ENCODE peak calls at places on chromosomes 3 and 15, in eight cellular contexts. One of them, this sample, is unnamed.

GRCh38 chr3:188472331-188472730 is 318.4 kb downstream of the LPP start:
- DNase-seq in caudate nucleus: no peak
- DNase-seq in cardiac muscle cell: no peak
- DNase-seq in dermis blood vessel endothelial cell: no peak
- DNase-seq in globus pallidus: no peak
- DNase-seq in NCI-H2171: no peak
- DNase-seq in AG08395: no peak
- DNase-seq in activated T-cell treated with anti-CD3 and anti-CD28 coated beads for 24 hours: no peak
- DNase-seq in this sample: no peak

GRCh38 chr15:72365844-72366243 is 10.0 kb downstream of the HEXA start:
- DNase-seq in caudate nucleus: no peak
- DNase-seq in NCI-H2171: no peak
- DNase-seq in dermis blood vessel endothelial cell: no peak
- DNase-seq in globus pallidus: peak
- DNase-seq in AG08395: no peak
- DNase-seq in cardiac muscle cell: no peak
- DNase-seq in activated T-cell treated with anti-CD3 and anti-CD28 coated beads for 24 hours: no peak
- DNase-seq in this sample: no peak

GRCh38 chr3:11199902-11200678 is 45.8 kb downstream of the HRH1 start:
- DNase-seq in AG08395: no peak
- DNase-seq in caudate nucleus: no peak
- DNase-seq in cardiac muscle cell: no peak
- DNase-seq in dermis blood vessel endothelial cell: no peak
- DNase-seq in activated T-cell treated with anti-CD3 and anti-CD28 coated beads for 24 hours: no peak
- DNase-seq in globus pallidus: no peak
- DNase-seq in NCI-H2171: no peak
- DNase-seq in this sample: no peak

GRCh38 chr3:127525373-127525772 is 65.2 kb downstream of the TPRA1 start:
- DNase-seq in AG08395: peak
- DNase-seq in activated T-cell treated with anti-CD3 and anti-CD28 coated beads for 24 hours: no peak
- DNase-seq in globus pallidus: no peak
- DNase-seq in NCI-H2171: no peak
- DNase-seq in dermis blood vessel endothelial cell: peak
- DNase-seq in cardiac muscle cell: peak
- DNase-seq in caudate nucleus: no peak
- DNase-seq in this sample: no peak

GRCh38 chr15:29043731-29044485 is 158.1 kb downstream of the APBA2 start:
- DNase-seq in activated T-cell treated with anti-CD3 and anti-CD28 coated beads for 24 hours: no peak
- DNase-seq in globus pallidus: peak
- DNase-seq in cardiac muscle cell: no peak
- DNase-seq in AG08395: no peak
- DNase-seq in caudate nucleus: no peak
- DNase-seq in dermis blood vessel endothelial cell: no peak
- DNase-seq in NCI-H2171: no peak
- DNase-seq in this sample: no peak

GRCh38 chr15:73322665-73323373 is 45.9 kb downstream of the HCN4 start:
- DNase-seq in dermis blood vessel endothelial cell: no peak
- DNase-seq in globus pallidus: no peak
- DNase-seq in AG08395: no peak
- DNase-seq in NCI-H2171: no peak
- DNase-seq in activated T-cell treated with anti-CD3 and anti-CD28 coated beads for 24 hours: no peak
- DNase-seq in cardiac muscle cell: no peak
- DNase-seq in caudate nucleus: no peak
- DNase-seq in this sample: no peak

GRCh38 chr3:158158969-158159368 is 49.1 kb downstream of the RSRC1 start:
- DNase-seq in AG08395: no peak
- DNase-seq in NCI-H2171: no peak
- DNase-seq in caudate nucleus: no peak
- DNase-seq in activated T-cell treated with anti-CD3 and anti-CD28 coated beads for 24 hours: no peak
- DNase-seq in cardiac muscle cell: no peak
- DNase-seq in globus pallidus: no peak
- DNase-seq in dermis blood vessel endothelial cell: no peak
- DNase-seq in this sample: no peak

GRCh38 chr3:115375362-115375761 is 228.3 kb upstream of the ZBTB20 start:
- DNase-seq in dermis blood vessel endothelial cell: no peak
- DNase-seq in cardiac muscle cell: no peak
- DNase-seq in activated T-cell treated with anti-CD3 and anti-CD28 coated beads for 24 hours: no peak
- DNase-seq in globus pallidus: no peak
- DNase-seq in NCI-H2171: no peak
- DNase-seq in caudate nucleus: no peak
- DNase-seq in AG08395: no peak
- DNase-seq in this sample: no peak

GRCh38 chr15:98438326-98438725 is 210.0 kb upstream of the IGF1R start:
- DNase-seq in activated T-cell treated with anti-CD3 and anti-CD28 coated beads for 24 hours: no peak
- DNase-seq in caudate nucleus: no peak
- DNase-seq in NCI-H2171: no peak
- DNase-seq in AG08395: no peak
- DNase-seq in dermis blood vessel endothelial cell: no peak
- DNase-seq in cardiac muscle cell: no peak
- DNase-seq in globus pallidus: no peak
- DNase-seq in this sample: no peak

GRCh38 chr15:85771781-85772445 is 22.8 kb downstream of the KLHL25 start:
- DNase-seq in AG08395: peak
- DNase-seq in globus pallidus: no peak
- DNase-seq in NCI-H2171: no peak
- DNase-seq in cardiac muscle cell: peak
- DNase-seq in caudate nucleus: no peak
- DNase-seq in activated T-cell treated with anti-CD3 and anti-CD28 coated beads for 24 hours: no peak
- DNase-seq in dermis blood vessel endothelial cell: peak
- DNase-seq in this sample: no peak

GRCh38 chr3:28651159-28651558 is 302.5 kb upstream of the AZI2 start:
- DNase-seq in dermis blood vessel endothelial cell: no peak
- DNase-seq in globus pallidus: no peak
- DNase-seq in AG08395: no peak
- DNase-seq in caudate nucleus: no peak
- DNase-seq in NCI-H2171: peak
- DNase-seq in cardiac muscle cell: peak
- DNase-seq in activated T-cell treated with anti-CD3 and anti-CD28 coated beads for 24 hours: no peak
- DNase-seq in this sample: no peak

GRCh38 chr3:90015688-90016356 is 908.4 kb downstream of the EPHA3 start:
- DNase-seq in cardiac muscle cell: peak
- DNase-seq in AG08395: peak
- DNase-seq in dermis blood vessel endothelial cell: no peak
- DNase-seq in activated T-cell treated with anti-CD3 and anti-CD28 coated beads for 24 hours: no peak
- DNase-seq in globus pallidus: no peak
- DNase-seq in NCI-H2171: no peak
- DNase-seq in caudate nucleus: no peak
- DNase-seq in this sample: no peak

GRCh38 chr3:140834266-140835037 is 107.2 kb upstream of the SLC25A36 start:
- DNase-seq in activated T-cell treated with anti-CD3 and anti-CD28 coated beads for 24 hours: no peak
- DNase-seq in cardiac muscle cell: no peak
- DNase-seq in AG08395: no peak
- DNase-seq in dermis blood vessel endothelial cell: no peak
- DNase-seq in caudate nucleus: no peak
- DNase-seq in NCI-H2171: no peak
- DNase-seq in globus pallidus: no peak
- DNase-seq in this sample: no peak

This sample was measured in NCI-H1694.